ENCODE peak calls at places on chromosome 20, in nine cellular contexts. E is epithelial cell of esophagus; P is progenitor cell of endocrine pancreas; I is GM10248; L is foreskin fibroblast; B is uterus; G is CD4-positive, alpha-beta T cell; D is fibroblast of pulmonary artery; F is HepG2. T is an unnamed sample.

GRCh38 chr20:58944610-58945009 is 36.4 kb upstream of the NELFCD start:
- DNase-seq in E (no peak), P (no peak), I (no peak), L (no peak), B (no peak), G (no peak), D (no peak), F (no peak), T (no peak)

GRCh38 chr20:50346372-50347347 is 156.0 kb downstream of the CEBPB start:
- DNase-seq in E (peak; percentile 73), P (no peak), I (no peak), L (peak; percentile 83), B (peak; percentile 88), G (no peak), D (peak; percentile 93), F (no peak), T (no peak)

GRCh38 chr20:45117581-45117980 is 2.6 kb upstream of the WFDC5 start:
- DNase-seq in E (no peak), P (no peak), I (no peak), L (no peak), B (no peak), G (no peak), D (no peak), F (no peak), T (no peak)

GRCh38 chr20:24738981-24739633 is 210.0 kb upstream of the CST7 start:
- DNase-seq in E (no peak), P (no peak), I (peak; percentile 40), L (no peak), B (no peak), G (no peak), D (no peak), F (no peak), T (peak; percentile 33)

GRCh38 chr20:48609491-48609978 is 218.3 kb downstream of the PREX1 start:
- DNase-seq in E (no peak), P (no peak), I (peak; percentile 78), L (no peak), B (no peak), G (no peak), D (no peak), F (peak; percentile 36), T (peak; percentile 81)

GRCh38 chr20:40506567-40506966 is 182.5 kb downstream of the MAFB start:
- DNase-seq in E (peak; percentile 98), P (no peak), I (no peak), L (peak; percentile 91), B (peak; percentile 63), G (no peak), D (peak; percentile 97), F (peak; percentile 37), T (no peak)

GRCh38 chr20:44085616-44086434 is 101.2 kb downstream of the JPH2 start:
- DNase-seq in E (no peak), P (no peak), I (no peak), L (no peak), B (no peak), G (no peak), D (no peak), F (no peak), T (no peak)

GRCh38 chr20:8757146-8757545 is 311.7 kb upstream of the PLCB4 start:
- DNase-seq in E (no peak), P (no peak), I (no peak), L (peak; percentile 85), B (no peak), G (no peak), D (peak; percentile 64), F (no peak), T (no peak)

GRCh38 chr20:59253779-59254319 is 46.6 kb upstream of the EDN3 start:
- DNase-seq in E (no peak), P (no peak), I (no peak), L (no peak), B (no peak), G (no peak), D (no peak), F (no peak), T (no peak)

GRCh38 chr20:54514020-54514607 is 38.7 kb downstream of the DOK5 start:
- DNase-seq in E (no peak), P (no peak), I (no peak), L (no peak), B (no peak), G (no peak), D (no peak), F (peak; percentile 34), T (no peak)

GRCh38 chr20:49112596-49113274 is 66.6 kb downstream of the CSE1L start:
- DNase-seq in E (no peak), P (no peak), I (no peak), L (peak; percentile 5), B (no peak), G (no peak), D (peak; percentile 17), F (no peak), T (no peak)

GRCh38 chr20:21105429-21106170 is 558 bp downstream of the LINC00237 start:
- DNase-seq in E (peak; percentile 13), P (no peak), I (peak; percentile 15), L (no peak), B (no peak), G (no peak), D (no peak), F (no peak), T (peak; percentile 21)

GRCh38 chr20:53952528-53953096 is 117.8 kb downstream of the BCAS1 start:
- DNase-seq in E (no peak), P (no peak), I (no peak), L (no peak), B (no peak), G (no peak), D (no peak), F (no peak), T (no peak)

GRCh38 chr20:41139227-41140093 is 2.1 kb downstream of the PLCG1 start:
- DNase-seq in E (no peak), P (no peak), I (no peak), L (no peak), B (no peak), G (no peak), D (no peak), F (no peak), T (no peak)

GRCh38 chr20:50289581-50289980 is 99.0 kb downstream of the CEBPB start:
- DNase-seq in E (no peak), P (no peak), I (no peak), L (no peak), B (no peak), G (no peak), D (no peak), F (no peak), T (no peak)

GRCh38 chr20:32387262-32387661 is 29.1 kb downstream of the ASXL1 start:
- DNase-seq in E (no peak), P (no peak), I (peak; percentile 25), L (no peak), B (no peak), G (peak; percentile 9), D (no peak), F (no peak), T (no peak)

GRCh38 chr20:52975024-52975732 is 3.0 kb downstream of the TSHZ2 start:
- DNase-seq in E (no peak), P (no peak), I (no peak), L (no peak), B (peak; percentile 28), G (peak; percentile 25), D (peak; percentile 35), F (no peak), T (no peak)

DNA sequence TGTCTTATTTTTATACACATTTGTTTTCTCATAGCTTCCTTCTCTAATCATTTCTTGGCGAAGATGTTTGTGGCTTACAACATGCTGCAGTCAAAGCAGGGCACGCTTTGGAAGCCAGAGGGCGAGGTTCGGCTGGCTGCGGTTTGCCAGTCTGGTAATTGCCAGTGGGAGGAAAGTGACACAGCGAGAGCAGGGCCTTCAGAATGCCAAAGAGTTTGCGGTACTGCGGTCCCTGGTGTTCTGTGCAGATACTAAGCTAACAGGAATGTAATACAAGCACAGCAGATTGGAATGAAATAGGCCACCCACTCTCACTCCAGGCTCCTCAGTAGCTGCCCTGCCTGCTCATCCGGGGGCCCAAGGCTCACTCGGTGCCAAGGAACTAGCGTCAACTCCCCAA is 58.7 kb upstream of the TGM3 start:
- DNase-seq in E (peak; percentile 98), P (no peak), I (no peak), L (peak; percentile 99), B (no peak), G (no peak), D (peak; percentile 90), F (no peak), T (no peak)
- TF ChIP-seq CTCF in E (peak; percentile 61), P (no peak), I (no peak), L (peak; percentile 26), B (peak; percentile 17), G (no peak), D (peak; percentile 45), F (peak; percentile 28), T (no peak)

DNA sequence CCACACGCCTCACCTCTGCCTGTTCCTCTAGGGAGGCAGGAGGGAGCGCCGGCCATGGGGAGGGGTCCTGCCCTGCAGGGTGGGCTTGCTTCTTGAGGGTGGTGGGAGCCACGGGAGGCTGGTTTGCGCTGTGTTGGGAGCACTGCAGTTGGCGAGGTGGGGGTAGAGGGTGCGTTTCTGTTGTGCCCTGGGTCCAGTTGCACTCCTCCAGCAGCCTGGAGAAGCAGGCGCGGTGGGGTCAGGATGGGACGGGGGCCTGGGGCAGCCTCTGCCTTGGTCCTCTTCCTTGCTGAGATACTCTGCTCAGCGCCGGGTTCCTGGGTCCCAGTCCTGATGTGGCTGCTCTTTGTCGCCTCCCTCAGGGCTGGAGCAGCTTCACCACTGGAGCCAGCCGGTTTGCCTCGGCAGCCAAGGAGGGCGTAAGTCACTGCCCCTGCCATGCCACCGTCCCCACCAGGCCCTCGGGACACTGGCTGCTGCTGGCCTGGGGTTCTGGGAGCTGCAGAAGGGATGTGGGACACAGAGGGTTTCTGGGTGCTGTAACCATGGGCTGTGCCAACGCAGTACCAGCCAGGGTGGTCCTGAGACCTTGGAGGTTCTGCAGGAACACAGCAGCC is 8.4 kb downstream of the ARFGAP1 start:
- DNase-seq in E (peak; percentile 29), P (no peak), I (no peak), L (no peak), B (no peak), G (no peak), D (no peak), F (no peak), T (no peak)
- TF ChIP-seq CTCF in E (peak; percentile 43), P (peak; percentile 37), I (no peak), L (peak; percentile 31), B (no peak), G (no peak), D (peak; percentile 30), F (peak; percentile 65), T (peak; percentile 6)

DNA sequence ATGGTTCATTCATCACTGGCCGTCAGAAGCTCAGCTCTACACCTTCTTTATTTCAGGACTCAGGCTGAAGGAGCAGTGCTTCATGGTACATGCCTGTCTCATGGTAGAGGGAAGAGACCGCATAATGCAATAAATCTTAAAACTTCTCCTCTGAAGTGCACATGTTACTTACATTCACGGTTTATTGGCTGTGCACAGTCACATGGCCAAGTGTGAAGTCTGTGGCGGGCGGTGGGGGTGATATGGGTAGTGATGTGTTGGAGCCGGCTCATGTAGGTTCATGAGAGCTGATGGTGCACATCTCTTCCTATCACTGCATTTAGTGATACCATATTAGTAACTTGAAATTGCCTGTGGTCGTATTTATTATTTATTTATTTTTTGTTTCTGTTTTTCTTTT is 102.9 kb downstream of the CTNNBL1 start:
- DNase-seq in E (no peak), P (no peak), I (no peak), L (no peak), B (no peak), G (no peak), D (no peak), F (no peak), T (no peak)
- TF ChIP-seq CTCF in E (no peak), P (no peak), I (no peak), L (no peak), B (no peak), G (no peak), D (no peak), F (no peak), T (no peak)

GRCh38 chr20:33600414-33600813 is 61.7 kb upstream of the C20orf144 start:
- DNase-seq in E (no peak), P (no peak), I (no peak), L (no peak), B (no peak), G (no peak), D (no peak), F (no peak), T (no peak)
- TF ChIP-seq CTCF in E (no peak), P (peak; percentile 8), I (no peak), L (no peak), B (no peak), G (no peak), D (no peak), F (peak; percentile 20), T (no peak)